ENCODE peak calls at places on chromosomes 3 and 15, in four cellular contexts. T, X, S and J are unnamed samples.

GRCh38 chr15:38517312-38517711 is 47.3 kb downstream of the RASGRP1 start:
- DNase-seq in X (no peak), S (no peak), T (no peak), J (no peak)

GRCh38 chr15:58980351-58980939 is 7.0 kb upstream of the RNF111 start:
- DNase-seq in S (no peak), X (no peak), T (no peak), J (peak)

GRCh38 chr3:11452988-11453847 is 181.0 kb downstream of the ATG7 start:
- DNase-seq in S (no peak), X (no peak), T (no peak), J (no peak)

GRCh38 chr15:77035999-77036471 is 34.9 kb downstream of the TSPAN3 start:
- DNase-seq in X (peak), S (no peak), T (no peak), J (no peak)

GRCh38 chr3:14773691-14774128 is 45.1 kb upstream of the FGD5 start:
- DNase-seq in X (peak), S (no peak), T (no peak), J (no peak)

GRCh38 chr15:70281811-70282307 is 184.1 kb upstream of the TLE3 start:
- DNase-seq in T (no peak), S (no peak), X (no peak), J (no peak)

GRCh38 chr3:136142592-136142991 is 53.5 kb downstream of the MSL2 start:
- DNase-seq in X (no peak), S (no peak), T (peak), J (no peak)

GRCh38 chr3:108175352-108175751 is 46.9 kb downstream of the IFT57 start:
- DNase-seq in X (no peak), T (no peak), S (no peak), J (no peak)

GRCh38 chr15:40911139-40911538 is 16.9 kb downstream of the VPS18 start:
- DNase-seq in T (no peak), X (no peak), S (no peak), J (no peak)

GRCh38 chr3:24499991-24500390 is 5.3 kb upstream of the THRB start:
- DNase-seq in S (no peak), T (no peak), X (no peak), J (no peak)

GRCh38 chr3:24504765-24505164 is 10.1 kb upstream of the THRB start:
- DNase-seq in X (no peak), T (no peak), S (no peak), J (no peak)

GRCh38 chr3:24500806-24501205 is 6.2 kb upstream of the THRB start:
- DNase-seq in S (no peak), X (no peak), T (no peak), J (no peak)

GRCh38 chr3:24503499-24504176 is 9.0 kb upstream of the THRB start:
- DNase-seq in S (no peak), T (no peak), X (no peak), J (peak)

GRCh38 chr3:24502690-24503089 is 8.0 kb upstream of the THRB start:
- DNase-seq in T (no peak), S (no peak), X (no peak), J (no peak)
- TF ChIP-seq CTCF in T (no peak), S (no peak), X (no peak), J (no peak)

DNA sequence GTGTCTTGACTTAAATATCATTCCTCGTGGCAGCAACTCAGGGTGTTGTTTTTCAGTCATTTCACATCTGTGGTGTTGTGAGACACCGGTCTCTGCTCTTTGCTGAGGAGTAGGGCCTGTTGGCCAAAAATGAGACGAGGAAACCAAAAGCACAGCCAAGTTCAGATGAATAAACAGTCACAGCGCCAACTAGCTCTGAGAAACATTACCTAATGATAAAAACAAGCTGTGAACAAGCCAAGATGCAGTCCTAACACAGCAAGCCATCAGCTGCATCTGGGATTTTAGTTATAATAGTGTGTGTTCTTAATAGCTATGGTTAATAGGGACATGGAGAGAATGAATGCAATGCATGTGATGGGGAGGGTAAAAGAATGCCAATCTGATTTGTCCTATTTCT is 843.4 kb upstream of the DPPA4 start:
- DNase-seq in T (no peak), X (peak), S (no peak), J (no peak)
- TF ChIP-seq CTCF in T (no peak), X (no peak), S (no peak), J (no peak)

GRCh38 chr3:170485294-170485693 is 66.6 kb downstream of the CLDN11 start:
- DNase-seq in S (no peak), X (no peak), T (no peak), J (no peak)

GRCh38 chr3:170484869-170485268 is 66.2 kb downstream of the CLDN11 start:
- DNase-seq in T (no peak), X (no peak), S (no peak), J (no peak)

GRCh38 chr3:170485696-170486095 is 67.0 kb downstream of the CLDN11 start:
- DNase-seq in X (no peak), S (no peak), T (no peak), J (no peak)

GRCh38 chr3:170482199-170482598 is 63.5 kb downstream of the CLDN11 start:
- DNase-seq in T (no peak), X (no peak), S (no peak), J (no peak)

GRCh38 chr3:170483485-170484262 is 65.0 kb downstream of the CLDN11 start:
- DNase-seq in S (no peak), T (no peak), X (no peak), J (no peak)
- TF ChIP-seq CTCF in S (peak), T (peak), X (no peak), J (peak)

DNA sequence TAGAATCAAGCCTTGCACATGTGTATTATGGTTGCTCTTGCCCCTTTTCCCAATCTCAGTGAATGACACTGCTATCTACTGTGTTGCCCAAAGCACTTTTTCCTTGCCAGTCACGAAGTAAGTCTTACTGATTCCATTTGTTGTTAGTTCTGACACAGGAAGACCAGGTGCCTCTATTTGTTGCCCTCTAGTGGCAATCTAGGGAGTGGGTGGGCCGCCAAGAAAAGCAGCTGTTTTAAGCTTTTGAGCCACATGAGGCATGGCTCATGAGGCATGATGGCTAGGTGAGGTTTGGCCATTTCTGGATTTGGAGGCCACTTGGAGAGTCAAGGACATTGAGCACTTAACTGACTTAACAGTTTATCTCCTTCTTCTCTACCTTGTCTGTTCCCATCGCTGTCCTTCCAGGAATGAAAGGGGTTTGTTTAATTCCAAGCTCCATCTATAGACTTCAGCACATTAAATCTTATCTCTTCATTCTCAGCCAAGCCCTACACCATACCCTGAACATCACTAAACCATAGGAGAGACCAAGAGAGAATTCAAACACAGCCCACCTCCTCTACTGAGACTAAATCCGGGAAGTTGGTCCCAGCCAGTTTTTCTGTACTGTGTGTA is 103.1 kb downstream of the HCN4 start:
- DNase-seq in S (no peak), X (peak), T (peak), J (no peak)
- TF ChIP-seq CTCF in S (peak), X (peak), T (peak), J (peak)

DNA sequence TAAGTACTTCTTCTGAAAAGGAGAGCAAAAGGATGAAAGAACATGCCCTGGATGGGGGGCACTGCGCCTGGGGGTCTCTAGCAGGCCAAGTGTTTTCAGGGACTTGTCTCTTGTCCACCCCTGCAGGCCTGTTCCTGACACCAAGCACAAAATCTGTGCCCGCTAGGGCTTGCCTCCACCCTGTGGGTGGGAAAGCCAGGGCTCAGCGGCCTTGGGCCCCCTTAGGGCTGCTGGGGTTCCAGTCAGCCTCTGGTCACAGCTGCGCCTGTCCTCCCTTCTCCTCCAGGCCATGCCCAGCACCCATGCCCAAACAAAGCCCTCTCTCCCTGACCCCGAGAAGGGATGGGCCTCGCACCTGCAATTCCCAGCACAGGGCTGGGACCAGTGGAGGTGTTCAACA is 71.1 kb upstream of the TRPM1 start:
- DNase-seq in S (no peak), X (peak), T (no peak), J (no peak)
- TF ChIP-seq CTCF in S (no peak), X (no peak), T (no peak), J (no peak)

DNA sequence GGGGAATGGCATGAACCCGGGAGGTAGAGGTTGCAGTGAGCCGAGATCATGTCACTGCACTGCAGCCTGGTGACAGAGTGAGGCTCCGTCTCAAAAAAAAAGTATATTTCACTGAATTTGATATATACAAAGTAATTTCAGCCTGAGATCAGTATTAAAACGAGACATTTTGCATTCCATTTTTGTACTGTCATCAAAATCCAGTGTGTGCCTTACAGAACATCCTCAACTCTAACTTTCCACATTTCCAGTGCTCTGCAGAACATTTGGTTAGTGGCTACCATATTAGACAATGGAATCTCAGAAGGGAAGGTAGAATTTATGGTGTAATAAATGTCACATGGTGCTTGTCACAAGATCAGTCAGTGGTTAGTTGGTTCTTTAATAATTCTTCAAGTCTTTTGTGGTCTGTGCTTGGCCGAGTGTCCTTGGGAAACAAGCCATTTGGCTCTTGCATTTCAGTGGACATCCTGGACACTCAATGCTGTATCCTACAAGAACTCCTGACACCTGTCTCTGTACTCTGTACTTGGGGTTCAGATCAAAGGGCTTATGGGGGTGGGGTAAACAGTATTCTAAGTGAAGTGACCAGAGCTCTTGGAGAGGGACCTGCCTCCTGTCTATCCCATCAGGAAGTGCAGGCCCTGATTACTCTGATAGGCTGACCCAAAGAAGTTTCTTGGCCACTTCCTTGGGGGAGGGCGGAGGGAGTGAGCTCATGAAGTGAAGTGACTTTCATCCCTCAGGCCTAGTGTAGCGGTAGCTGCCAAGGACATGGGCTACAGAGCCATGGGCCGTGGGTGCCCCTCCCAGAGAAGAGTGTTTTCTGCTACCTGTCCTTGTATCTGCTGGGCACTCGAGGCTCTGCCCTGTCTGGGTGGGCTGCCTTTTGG is 3.7 kb downstream of the ACVR2B start:
- DNase-seq in X (peak), T (no peak), S (no peak), J (no peak)
- TF ChIP-seq CTCF in X (no peak), T (no peak), S (no peak), J (no peak)

GRCh38 chr3:16604887-16605602 is at the start of gene DAZL:
- DNase-seq in S (no peak), X (peak), T (no peak), J (no peak)

GRCh38 chr3:16604433-16604832 is 790 bp downstream of the DAZL start:
- DNase-seq in T (no peak), X (peak), S (no peak), J (no peak)

GRCh38 chr3:16599694-16600093 is 5.5 kb downstream of the DAZL start:
- DNase-seq in T (no peak), S (no peak), X (no peak), J (no peak)

GRCh38 chr3:16600771-16601538 is 4.3 kb downstream of the DAZL start:
- DNase-seq in T (peak), X (peak), S (peak), J (peak)

GRCh38 chr3:16601539-16602005 is 3.7 kb downstream of the DAZL start:
- DNase-seq in T (no peak), S (no peak), X (no peak), J (no peak)
- TF ChIP-seq CTCF in T (peak), S (no peak), X (no peak), J (no peak)

GRCh38 chr15:52023169-52023922 is 4.3 kb downstream of the MAPK6 start:
- DNase-seq in S (no peak), X (no peak), T (no peak), J (no peak)
- TF ChIP-seq CTCF in S (no peak), X (no peak), T (no peak), J (no peak)

DNA sequence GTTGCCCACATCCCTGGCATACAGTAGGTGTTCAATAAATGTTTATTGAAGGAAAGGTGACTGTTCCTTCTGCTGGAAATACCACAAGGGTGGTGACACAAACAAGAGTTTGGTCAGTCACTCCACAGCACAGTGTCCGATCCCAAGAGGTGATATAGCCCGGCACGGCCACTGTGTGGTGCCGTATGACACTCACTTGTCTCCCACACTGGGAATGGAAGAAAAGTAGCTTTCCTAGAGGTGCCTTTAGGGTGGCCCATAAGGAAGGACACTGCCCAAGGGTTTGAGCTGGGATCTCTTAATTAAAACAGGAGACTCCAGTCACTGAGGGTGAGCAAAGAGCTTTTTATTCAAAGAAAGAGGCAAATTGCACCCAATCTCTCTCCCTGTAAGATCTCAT is 40.5 kb downstream of the TGM4 start:
- DNase-seq in T (no peak), X (peak), S (no peak), J (no peak)
- TF ChIP-seq CTCF in T (peak), X (peak), S (peak), J (peak)

GRCh38 chr3:172333042-172333377 is 115.2 kb downstream of the GHSR start:
- DNase-seq in S (no peak), X (no peak), T (no peak), J (no peak)

GRCh38 chr3:172334743-172335142 is 113.5 kb downstream of the GHSR start:
- DNase-seq in S (no peak), T (no peak), X (no peak), J (no peak)

GRCh38 chr3:172332256-172333041 is 115.8 kb downstream of the GHSR start:
- DNase-seq in X (peak), S (no peak), T (no peak), J (no peak)

GRCh38 chr3:172330413-172330812 is 117.8 kb downstream of the GHSR start:
- DNase-seq in X (no peak), T (no peak), S (no peak), J (no peak)

DNA sequence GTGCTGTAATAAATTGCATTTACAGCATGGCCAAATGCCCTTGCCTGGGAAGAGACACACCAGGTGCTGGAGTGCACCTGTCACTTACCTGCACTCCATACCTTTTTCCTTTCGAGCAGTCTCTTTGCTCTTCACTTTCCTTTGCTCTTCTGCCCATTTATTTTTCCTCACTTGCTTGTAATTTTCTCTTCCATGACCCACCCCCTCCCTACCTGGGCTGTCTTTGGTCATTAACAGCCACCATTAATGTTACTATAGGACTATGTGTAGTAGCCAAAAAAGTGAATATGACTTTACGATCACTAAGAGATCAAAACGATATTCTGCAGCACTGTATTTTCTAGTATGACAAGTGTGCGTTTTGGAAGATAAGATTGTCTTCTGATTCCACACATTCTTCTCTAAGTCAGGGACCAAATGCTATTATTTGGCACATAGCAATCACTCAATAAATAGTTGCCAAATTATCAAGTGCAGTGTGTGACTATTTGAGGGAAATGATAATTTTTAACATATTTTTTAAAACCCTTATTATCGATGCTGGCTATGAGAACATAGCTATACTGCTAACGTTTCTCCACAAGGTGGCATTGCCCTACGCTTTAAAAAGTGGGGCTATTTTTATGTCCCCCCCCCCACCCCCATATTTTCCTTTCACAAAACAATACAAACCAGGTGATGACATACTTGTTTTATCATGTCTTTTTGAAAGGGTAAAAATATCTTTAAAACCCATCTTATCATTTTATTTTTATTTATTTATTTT is 114.4 kb downstream of the GHSR start:
- DNase-seq in S (no peak), T (no peak), X (no peak), J (no peak)
- TF ChIP-seq CTCF in S (no peak), T (peak), X (peak), J (no peak)